ENCODE peak calls at places on chromosomes 12 and 14, in four cellular contexts. One of them, this sample, is unnamed.

GRCh38 chr12:24562761-24563392 is 386.0 kb downstream of the BCAT1 start:
- DNase-seq in heart right ventricle: peak
- DNase-seq in NCI-H1417: peak
- DNase-seq in CD8-positive, alpha-beta memory T cell: no peak
- DNase-seq in this sample: peak

GRCh38 chr12:26402648-26403047 is 207.3 kb downstream of the SSPN start:
- DNase-seq in NCI-H1417: peak
- DNase-seq in heart right ventricle: no peak
- DNase-seq in CD8-positive, alpha-beta memory T cell: no peak
- DNase-seq in this sample: peak

GRCh38 chr14:64556526-64556925 is 6.8 kb downstream of the PPP1R36 start:
- DNase-seq in heart right ventricle: no peak
- DNase-seq in NCI-H1417: no peak
- DNase-seq in CD8-positive, alpha-beta memory T cell: no peak
- DNase-seq in this sample: no peak

GRCh38 chr12:68349921-68350606 is 17.9 kb upstream of the MDM1 start:
- DNase-seq in heart right ventricle: no peak
- DNase-seq in NCI-H1417: peak
- DNase-seq in CD8-positive, alpha-beta memory T cell: no peak
- DNase-seq in this sample: no peak

GRCh38 chr12:79329933-79330332 is 360.8 kb downstream of the PAWR start:
- DNase-seq in heart right ventricle: no peak
- DNase-seq in NCI-H1417: no peak
- DNase-seq in CD8-positive, alpha-beta memory T cell: no peak
- DNase-seq in this sample: no peak

GRCh38 chr14:36655963-36656768 is 5.5 kb upstream of the PAX9 start:
- DNase-seq in heart right ventricle: no peak
- DNase-seq in NCI-H1417: no peak
- DNase-seq in CD8-positive, alpha-beta memory T cell: no peak
- DNase-seq in this sample: peak

GRCh38 chr12:29148958-29149690 is at the start of gene FAR2:
- DNase-seq in NCI-H1417: no peak
- DNase-seq in heart right ventricle: peak
- DNase-seq in CD8-positive, alpha-beta memory T cell: peak
- DNase-seq in this sample: peak

GRCh38 chr12:113021500-113021899 is 35.0 kb upstream of the DTX1 start:
- DNase-seq in heart right ventricle: no peak
- DNase-seq in NCI-H1417: no peak
- DNase-seq in CD8-positive, alpha-beta memory T cell: no peak
- DNase-seq in this sample: no peak

GRCh38 chr12:18382486-18382885 is 121.2 kb downstream of the PIK3C2G start:
- DNase-seq in CD8-positive, alpha-beta memory T cell: no peak
- DNase-seq in NCI-H1417: no peak
- DNase-seq in heart right ventricle: no peak
- DNase-seq in this sample: no peak

GRCh38 chr12:208813-209212 is 5.1 kb downstream of the SLC6A12 start:
- DNase-seq in NCI-H1417: no peak
- DNase-seq in CD8-positive, alpha-beta memory T cell: no peak
- DNase-seq in heart right ventricle: no peak
- DNase-seq in this sample: no peak

GRCh38 chr12:42325776-42326465 is at the start of the genes PPHLN1 and ZCRB1:
- DNase-seq in CD8-positive, alpha-beta memory T cell: peak
- DNase-seq in NCI-H1417: peak
- DNase-seq in heart right ventricle: peak
- DNase-seq in this sample: peak

GRCh38 chr12:93387780-93388179 is 10.1 kb downstream of the NUDT4 start:
- DNase-seq in CD8-positive, alpha-beta memory T cell: no peak
- DNase-seq in heart right ventricle: no peak
- DNase-seq in NCI-H1417: no peak
- DNase-seq in this sample: no peak

GRCh38 chr14:30034049-30034635 is 106.5 kb upstream of the PRKD1 start:
- DNase-seq in CD8-positive, alpha-beta memory T cell: no peak
- DNase-seq in NCI-H1417: peak
- DNase-seq in heart right ventricle: no peak
- DNase-seq in this sample: no peak

GRCh38 chr14:60658909-60659585 is 9.8 kb upstream of the SIX1 start:
- DNase-seq in heart right ventricle: no peak
- DNase-seq in NCI-H1417: no peak
- DNase-seq in CD8-positive, alpha-beta memory T cell: no peak
- DNase-seq in this sample: no peak

GRCh38 chr12:56517854-56518253 is 3.8 kb upstream of the RBMS2 start:
- DNase-seq in heart right ventricle: no peak
- DNase-seq in NCI-H1417: no peak
- DNase-seq in CD8-positive, alpha-beta memory T cell: no peak
- DNase-seq in this sample: no peak

GRCh38 chr14:57560681-57561080 is 67.0 kb upstream of the CCDC198 start:
- DNase-seq in heart right ventricle: no peak
- DNase-seq in NCI-H1417: no peak
- DNase-seq in CD8-positive, alpha-beta memory T cell: no peak
- DNase-seq in this sample: no peak

GRCh38 chr12:85923767-85924331 is 49.8 kb downstream of the NTS start:
- DNase-seq in CD8-positive, alpha-beta memory T cell: no peak
- DNase-seq in NCI-H1417: no peak
- DNase-seq in heart right ventricle: no peak
- DNase-seq in this sample: no peak

GRCh38 chr12:26810330-26810729 is 22.7 kb downstream of the ITPR2 start:
- DNase-seq in NCI-H1417: no peak
- DNase-seq in CD8-positive, alpha-beta memory T cell: no peak
- DNase-seq in heart right ventricle: peak
- DNase-seq in this sample: no peak

GRCh38 chr12:13698001-13698400 is 283.4 kb downstream of the GRIN2B start:
- DNase-seq in CD8-positive, alpha-beta memory T cell: no peak
- DNase-seq in NCI-H1417: no peak
- DNase-seq in heart right ventricle: no peak
- DNase-seq in this sample: no peak

GRCh38 chr14:100669468-100669867 is 57.2 kb upstream of the DLK1 start:
- DNase-seq in CD8-positive, alpha-beta memory T cell: no peak
- DNase-seq in NCI-H1417: peak
- DNase-seq in heart right ventricle: no peak
- DNase-seq in this sample: no peak

GRCh38 chr14:85580536-85581165 is 50.7 kb downstream of the FLRT2 start:
- DNase-seq in NCI-H1417: no peak
- DNase-seq in heart right ventricle: no peak
- DNase-seq in CD8-positive, alpha-beta memory T cell: no peak
- DNase-seq in this sample: no peak

GRCh38 chr12:114420553-114420952 is 14.6 kb upstream of the TBX5 start:
- DNase-seq in CD8-positive, alpha-beta memory T cell: no peak
- DNase-seq in NCI-H1417: no peak
- DNase-seq in heart right ventricle: no peak
- DNase-seq in this sample: no peak

GRCh38 chr12:94567784-94568183 is 82.6 kb downstream of the TMCC3 start:
- DNase-seq in NCI-H1417: no peak
- DNase-seq in heart right ventricle: no peak
- DNase-seq in CD8-positive, alpha-beta memory T cell: no peak
- DNase-seq in this sample: no peak

GRCh38 chr12:107318804-107319535 is 225.6 kb upstream of the CRY1 start:
- DNase-seq in NCI-H1417: peak
- DNase-seq in CD8-positive, alpha-beta memory T cell: peak
- DNase-seq in heart right ventricle: no peak
- DNase-seq in this sample: peak

GRCh38 chr14:54177009-54177408 is 219.8 kb upstream of the CDKN3 start:
- DNase-seq in NCI-H1417: no peak
- DNase-seq in CD8-positive, alpha-beta memory T cell: no peak
- DNase-seq in heart right ventricle: no peak
- DNase-seq in this sample: no peak

GRCh38 chr12:103177624-103178023 is 220.2 kb downstream of the ASCL1 start:
- DNase-seq in NCI-H1417: no peak
- DNase-seq in CD8-positive, alpha-beta memory T cell: no peak
- DNase-seq in heart right ventricle: no peak
- DNase-seq in this sample: no peak

GRCh38 chr12:14928946-14929345 is 9.4 kb downstream of the ERP27 start:
- DNase-seq in CD8-positive, alpha-beta memory T cell: no peak
- DNase-seq in NCI-H1417: peak
- DNase-seq in heart right ventricle: no peak
- DNase-seq in this sample: no peak

GRCh38 chr12:128418944-128419343 is 152.0 kb downstream of the TMEM132C start:
- DNase-seq in NCI-H1417: no peak
- DNase-seq in heart right ventricle: no peak
- DNase-seq in CD8-positive, alpha-beta memory T cell: no peak
- DNase-seq in this sample: no peak

GRCh38 chr14:81427348-81428058 is 27.4 kb upstream of the STON2 start:
- DNase-seq in heart right ventricle: peak
- DNase-seq in CD8-positive, alpha-beta memory T cell: no peak
- DNase-seq in NCI-H1417: peak
- DNase-seq in this sample: no peak

This sample was measured in B cell.